ENCODE peak calls at places on chromosomes 7 and 10, in four cellular contexts. O is Panc1, E is GM23338, H is heart left ventricle. M is an unnamed sample.

GRCh38 chr10:48655426-48656240 is 29.0 kb upstream of the WDFY4 start:
- DNase-seq in E (peak; percentile 59), O (peak; percentile 20), H (peak; percentile 88), M (peak; percentile 94)

GRCh38 chr7:46715579-46715978 is 794.5 kb upstream of the IGFBP3 start:
- DNase-seq in O (no peak), H (no peak), E (no peak), M (no peak)

GRCh38 chr10:69497235-69497561 is 45.9 kb downstream of the TSPAN15 start:
- DNase-seq in H (no peak), O (no peak), E (no peak), M (no peak)

GRCh38 chr10:19860107-19860506 is 43.9 kb downstream of the PLXDC2 start:
- DNase-seq in H (no peak), E (no peak), O (no peak), M (no peak)

GRCh38 chr7:70570029-70570428 is 561.9 kb upstream of the GALNT17 start:
- DNase-seq in O (no peak), H (no peak), E (no peak), M (no peak)

GRCh38 chr7:133481676-133482075 is 228.8 kb downstream of the EXOC4 start:
- DNase-seq in H (no peak), O (peak; percentile 17), E (no peak), M (no peak)

GRCh38 chr7:138889566-138889965 is 91.6 kb upstream of the ATP6V0A4 start:
- DNase-seq in E (no peak), H (no peak), O (no peak), M (no peak)

GRCh38 chr10:119153041-119153440 is 12.5 kb downstream of the SFXN4 start:
- DNase-seq in E (no peak), H (no peak), O (no peak), M (no peak)

GRCh38 chr7:43631559-43631958 is 48.7 kb downstream of the STK17A start:
- DNase-seq in E (no peak), H (no peak), O (no peak), M (no peak)

GRCh38 chr7:34158311-34158710 is 253.0 kb downstream of the BMPER start:
- DNase-seq in E (no peak), H (no peak), O (no peak), M (no peak)

GRCh38 chr7:18289801-18290200 is 205.7 kb upstream of the HDAC9 start:
- DNase-seq in H (no peak), E (no peak), O (no peak), M (no peak)

GRCh38 chr10:132443998-132444876 is 47.2 kb downstream of the PWWP2B start:
- DNase-seq in E (peak; percentile 75), H (peak; percentile 52), O (no peak), M (no peak)

DNA sequence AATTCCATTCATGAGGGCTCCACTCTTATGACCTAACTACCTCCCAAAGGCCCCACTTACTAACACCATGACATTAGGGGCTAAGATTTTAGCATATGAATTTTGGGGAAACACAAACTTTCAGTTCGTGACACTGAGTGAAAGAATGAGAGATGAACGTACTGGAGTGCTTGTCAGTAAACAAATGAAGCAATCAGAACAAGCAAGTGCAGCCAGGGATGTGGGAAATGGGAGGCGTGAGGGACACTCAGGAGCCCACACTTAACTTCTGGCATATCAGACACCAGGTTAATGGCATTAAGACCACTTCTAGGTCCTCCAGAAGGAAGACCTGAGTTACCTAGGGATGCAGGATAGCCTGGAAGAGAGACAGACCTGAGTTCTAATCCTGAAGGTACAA is 2.3 kb upstream of the MDFIC start:
- DNase-seq in E (no peak), H (no peak), O (no peak), M (no peak)
- H3K4me3 ChIP-seq in E (no peak overlapping the region), H (no peak overlapping the region), O (no peak overlapping the region), M (no peak overlapping the region)

DNA sequence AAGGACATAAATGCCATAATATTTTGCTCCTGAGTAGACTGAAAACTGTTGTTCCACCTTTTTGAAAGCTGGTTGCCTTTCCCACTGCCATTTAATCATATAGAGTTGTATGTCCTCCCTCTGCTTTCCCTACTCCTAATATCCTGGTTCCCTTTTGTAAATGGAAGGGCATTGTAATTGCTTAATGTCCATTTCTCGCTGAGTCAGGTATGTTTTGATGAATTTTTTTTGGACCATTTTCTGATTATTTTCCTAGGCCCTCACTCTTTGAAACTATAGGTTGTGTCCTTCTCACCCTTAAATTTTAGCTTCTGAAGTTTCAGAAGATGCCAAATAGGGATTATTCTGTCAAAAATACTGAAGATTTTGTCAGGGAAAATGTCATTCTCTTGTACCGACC is 45.5 kb downstream of the WAC start:
- DNase-seq in O (no peak), H (no peak), E (no peak), M (no peak)
- H3K36me3 ChIP-seq in O (peaks cover 3% of the 10 kb centered on the region), H (peaks cover 11% of the 10 kb centered on the region), E (peaks cover 14% of the 10 kb centered on the region), M (peaks cover under 1% of the 10 kb centered on the region)

DNA sequence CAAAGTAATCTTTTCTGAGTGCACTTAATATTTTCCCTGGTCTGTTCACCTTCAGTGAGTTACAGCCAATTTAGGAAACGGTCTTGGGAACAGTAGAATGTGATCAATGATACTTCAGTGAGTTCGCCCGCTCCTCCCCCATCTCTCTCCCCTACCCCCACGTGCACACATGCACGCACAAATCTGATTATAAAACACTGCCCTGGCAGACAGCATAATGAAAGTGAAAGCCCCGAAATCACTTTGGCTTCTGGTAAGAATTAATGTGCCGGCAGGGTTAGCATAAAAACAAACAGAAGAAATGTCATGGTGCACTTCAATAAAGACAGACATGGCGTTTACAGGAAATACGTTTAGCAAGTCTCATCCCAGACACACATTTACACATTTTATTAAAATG is 201.4 kb upstream of the CDCA7L start:
- DNase-seq in O (no peak), H (no peak), E (no peak), M (no peak)
- H3K4me3 ChIP-seq in O (no peak overlapping the region), H (no peak overlapping the region), E (no peak overlapping the region), M (peak overlapping the region; percentile 16)

GRCh38 chr7:216360-217300 is 24.3 kb downstream of the FAM20C start:
- DNase-seq in H (peak; percentile 72), O (no peak), E (no peak), M (no peak)
- H3K36me3 ChIP-seq in H (peaks cover 10% of the 10 kb centered on the region), O (no peaks in the 10 kb centered on the region), E (no peaks in the 10 kb centered on the region), M (no peaks in the 10 kb centered on the region)

GRCh38 chr10:97718659-97719142 is 5.2 kb downstream of the MARVELD1 start:
- DNase-seq in H (no peak), E (peak; percentile 50), O (no peak), M (no peak)

GRCh38 chr10:97719602-97720001 is 6.1 kb downstream of the MARVELD1 start:
- DNase-seq in O (no peak), H (no peak), E (peak; percentile 72), M (no peak)

GRCh38 chr10:97718178-97718577 is 4.6 kb downstream of the MARVELD1 start:
- DNase-seq in E (no peak), H (no peak), O (no peak), M (no peak)

GRCh38 chr10:97715259-97715874 is 1.8 kb downstream of the MARVELD1 start:
- DNase-seq in H (no peak), O (no peak), E (peak; percentile 81), M (no peak)

GRCh38 chr10:97717627-97718026 is 4.1 kb downstream of the MARVELD1 start:
- DNase-seq in O (no peak), E (no peak), H (no peak), M (no peak)
- H3K4me3 ChIP-seq in O (no peak overlapping the region), E (no peak overlapping the region), H (no peak overlapping the region), M (no peak overlapping the region)

GRCh38 chr7:128357366-128357662 is 4.2 kb downstream of the PRRT4 start:
- DNase-seq in O (no peak), H (no peak), E (no peak), M (no peak)
- H3K36me3 ChIP-seq in O (no peaks in the 10 kb centered on the region), H (no peaks in the 10 kb centered on the region), E (no peaks in the 10 kb centered on the region), M (no peaks in the 10 kb centered on the region)

DNA sequence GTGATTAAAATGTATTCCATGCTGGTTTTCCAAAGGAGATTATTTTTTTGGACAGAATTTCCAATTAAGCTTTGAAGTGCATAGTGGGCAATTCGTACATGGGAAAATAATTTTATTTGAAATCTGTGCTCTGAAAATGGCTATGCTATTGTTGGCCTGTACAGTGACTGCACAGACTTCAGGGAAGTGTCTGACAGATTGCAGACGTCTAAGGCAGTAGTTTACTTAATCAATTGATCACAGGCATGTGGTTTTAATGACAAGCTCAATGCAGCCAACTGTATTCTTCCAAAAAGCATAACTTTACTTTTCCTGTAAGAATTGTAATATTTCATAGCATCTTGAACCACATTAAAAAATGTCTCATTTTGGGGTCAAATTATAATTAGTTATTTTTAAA is 102.0 kb downstream of the SEMA3C start:
- DNase-seq in E (no peak), H (no peak), O (no peak), M (no peak)
- H3K4me3 ChIP-seq in E (no peak overlapping the region), H (no peak overlapping the region), O (no peak overlapping the region), M (no peak overlapping the region)